ENCODE peak calls at places on chromosomes 1 and 21, in four cellular contexts. One of them, this sample, is unnamed.

GRCh38 chr1:8506447-8506846 is 188.5 kb downstream of the SLC45A1 start:
- DNase-seq in stomach: no peak
- DNase-seq in GM12864: no peak
- DNase-seq in neuronal stem cell: no peak
- DNase-seq in this sample: no peak

GRCh38 chr1:177830531-177830930 is 139.3 kb downstream of the SEC16B start:
- DNase-seq in stomach: no peak
- DNase-seq in neuronal stem cell: no peak
- DNase-seq in GM12864: no peak
- DNase-seq in this sample: no peak

GRCh38 chr21:41847066-41847804 is 31.9 kb downstream of the PRDM15 start:
- DNase-seq in neuronal stem cell: no peak
- DNase-seq in GM12864: no peak
- DNase-seq in stomach: no peak
- DNase-seq in this sample: no peak

GRCh38 chr1:51086496-51087271 is 15.3 kb upstream of the C1orf185 start:
- DNase-seq in neuronal stem cell: no peak
- DNase-seq in GM12864: no peak
- DNase-seq in stomach: no peak
- DNase-seq in this sample: no peak

GRCh38 chr1:90768826-90769225 is 51.7 kb upstream of the BARHL2 start:
- DNase-seq in GM12864: no peak
- DNase-seq in stomach: no peak
- DNase-seq in neuronal stem cell: no peak
- DNase-seq in this sample: no peak

GRCh38 chr1:246092136-246092535 is 414.9 kb downstream of the SMYD3 start:
- DNase-seq in GM12864: no peak
- DNase-seq in neuronal stem cell: no peak
- DNase-seq in stomach: no peak
- DNase-seq in this sample: no peak

GRCh38 chr1:66840929-66841328 is 39.9 kb upstream of the INSL5 start:
- DNase-seq in stomach: no peak
- DNase-seq in neuronal stem cell: no peak
- DNase-seq in GM12864: no peak
- DNase-seq in this sample: no peak

GRCh38 chr1:162633327-162633762 is 1.1 kb downstream of the DDR2 start:
- DNase-seq in stomach: no peak
- DNase-seq in neuronal stem cell: no peak
- DNase-seq in GM12864: peak
- DNase-seq in this sample: no peak

GRCh38 chr1:10686404-10687040 is 109.9 kb downstream of the CASZ1 start:
- DNase-seq in neuronal stem cell: no peak
- DNase-seq in stomach: no peak
- DNase-seq in GM12864: no peak
- DNase-seq in this sample: no peak

DNA sequence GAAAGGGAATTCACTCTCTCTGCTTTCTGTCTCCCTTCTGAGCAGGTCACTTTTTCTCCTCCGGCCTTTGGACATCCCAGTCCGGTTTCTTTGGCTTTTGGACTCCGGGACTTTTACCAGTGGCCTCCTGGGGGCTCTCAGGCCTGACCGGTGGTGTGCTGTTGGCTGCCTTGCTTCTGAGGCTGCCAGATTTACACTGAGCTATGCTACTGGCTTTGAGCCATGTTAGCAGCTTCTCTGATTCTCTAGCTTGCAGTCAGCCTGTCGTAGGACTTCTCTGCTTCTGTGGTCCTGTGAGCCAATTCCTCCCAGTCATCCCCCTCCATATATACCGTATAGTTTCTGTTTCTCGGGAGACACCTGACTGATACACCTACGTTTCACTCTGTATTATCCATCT is 178.3 kb downstream of the RYR2 start:
- DNase-seq in neuronal stem cell: no peak
- DNase-seq in stomach: no peak
- DNase-seq in GM12864: no peak
- DNase-seq in this sample: no peak
- H3K4me3 ChIP-seq in neuronal stem cell: no peak
- H3K4me3 ChIP-seq in stomach: no peak
- H3K4me3 ChIP-seq in GM12864: no peak
- H3K4me3 ChIP-seq in this sample: no peak

DNA sequence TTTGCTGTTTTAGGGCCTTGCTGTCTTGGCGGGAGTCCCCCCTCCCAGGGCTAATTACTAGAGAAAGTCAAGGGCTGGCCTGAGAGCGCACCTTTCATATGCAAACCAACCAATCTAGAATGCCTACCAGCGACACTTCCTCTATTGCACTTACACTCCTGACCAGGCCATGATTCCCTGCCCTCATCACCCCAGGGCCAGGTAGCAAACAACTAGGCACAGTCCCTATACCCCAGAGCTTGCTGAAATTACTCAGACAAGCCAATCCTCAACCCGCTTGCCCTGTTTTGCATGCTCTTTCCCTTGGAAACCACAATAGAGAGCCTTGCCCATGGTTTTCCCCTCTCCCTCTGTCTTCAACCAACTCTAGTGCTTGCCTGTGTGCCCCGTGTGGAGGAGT is 70.3 kb downstream of the URB2 start:
- DNase-seq in stomach: no peak
- DNase-seq in GM12864: no peak
- DNase-seq in neuronal stem cell: no peak
- DNase-seq in this sample: no peak
- H3K4me3 ChIP-seq in stomach: no peak
- H3K4me3 ChIP-seq in GM12864: no peak
- H3K4me3 ChIP-seq in neuronal stem cell: no peak
- H3K4me3 ChIP-seq in this sample: no peak

GRCh38 chr21:45111703-45112102 is 37.3 kb downstream of the ADARB1 start:
- DNase-seq in stomach: no peak
- DNase-seq in neuronal stem cell: no peak
- DNase-seq in GM12864: no peak
- DNase-seq in this sample: no peak
- H3K4me3 ChIP-seq in stomach: no peak
- H3K4me3 ChIP-seq in neuronal stem cell: no peak
- H3K4me3 ChIP-seq in GM12864: peak
- H3K4me3 ChIP-seq in this sample: no peak

GRCh38 chr1:27518808-27519207 is 28.8 kb upstream of the WASF2 start:
- DNase-seq in GM12864: no peak
- DNase-seq in stomach: no peak
- DNase-seq in neuronal stem cell: no peak
- DNase-seq in this sample: no peak

GRCh38 chr1:27520651-27521050 is 30.7 kb upstream of the WASF2 start:
- DNase-seq in neuronal stem cell: no peak
- DNase-seq in GM12864: no peak
- DNase-seq in stomach: no peak
- DNase-seq in this sample: no peak

GRCh38 chr1:27521336-27522147 is 31.6 kb upstream of the WASF2 start:
- DNase-seq in stomach: no peak
- DNase-seq in neuronal stem cell: no peak
- DNase-seq in GM12864: no peak
- DNase-seq in this sample: no peak

GRCh38 chr1:27517907-27518718 is 28.1 kb upstream of the WASF2 start:
- DNase-seq in neuronal stem cell: no peak
- DNase-seq in GM12864: no peak
- DNase-seq in stomach: peak
- DNase-seq in this sample: no peak

DNA sequence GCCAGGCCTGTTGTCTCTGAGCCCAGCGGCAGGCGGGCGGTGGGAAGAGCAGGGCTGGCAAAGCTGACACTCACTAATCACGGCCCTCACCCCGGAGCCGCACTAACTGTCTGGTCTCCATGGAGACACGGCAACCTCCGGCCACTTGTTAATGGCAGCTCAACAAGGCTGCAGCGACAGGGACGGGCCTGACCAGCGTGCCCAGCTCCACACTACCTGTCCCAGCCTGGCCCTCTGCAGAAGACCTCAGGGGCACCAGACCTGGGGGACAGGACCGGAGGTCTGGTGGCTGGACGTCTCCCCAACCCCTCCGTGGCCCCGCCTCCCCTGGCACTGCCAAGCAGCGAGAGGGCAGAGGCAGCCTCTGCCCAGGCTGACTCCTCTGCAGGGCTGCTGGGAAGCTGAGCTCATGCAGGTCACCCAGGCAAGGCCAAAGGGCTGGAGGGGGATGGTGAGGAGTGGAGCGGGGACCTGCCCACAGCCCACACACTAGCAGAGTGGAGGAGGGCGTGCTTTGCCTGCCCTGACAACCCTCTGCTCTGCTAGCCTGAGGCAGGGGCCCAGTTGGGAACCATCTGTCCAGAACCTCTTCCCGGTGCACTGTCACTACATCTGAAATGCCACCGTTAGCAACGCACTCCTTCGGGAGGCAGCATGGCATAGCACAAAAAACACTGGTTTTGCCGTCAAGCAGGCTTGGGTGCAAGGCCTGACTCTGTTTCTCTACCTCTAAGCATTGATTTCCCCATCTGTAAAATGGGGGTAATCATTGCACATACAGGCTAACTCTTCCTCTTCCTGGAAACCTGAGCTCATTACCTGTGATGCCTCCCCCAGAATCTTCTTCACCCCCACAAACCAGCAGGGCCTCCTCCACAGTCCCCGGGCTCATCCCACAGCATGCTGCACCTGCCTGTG is 29.6 kb upstream of the WASF2 start:
- DNase-seq in stomach: no peak
- DNase-seq in neuronal stem cell: no peak
- DNase-seq in GM12864: no peak
- DNase-seq in this sample: no peak
- H3K4me3 ChIP-seq in stomach: no peak
- H3K4me3 ChIP-seq in neuronal stem cell: no peak
- H3K4me3 ChIP-seq in GM12864: no peak
- H3K4me3 ChIP-seq in this sample: no peak

GRCh38 chr1:2407991-2408275 is 4.4 kb downstream of the PEX10 start:
- DNase-seq in stomach: no peak
- DNase-seq in GM12864: no peak
- DNase-seq in neuronal stem cell: no peak
- DNase-seq in this sample: no peak
- H3K4me3 ChIP-seq in stomach: no peak
- H3K4me3 ChIP-seq in GM12864: no peak
- H3K4me3 ChIP-seq in neuronal stem cell: no peak
- H3K4me3 ChIP-seq in this sample: no peak

DNA sequence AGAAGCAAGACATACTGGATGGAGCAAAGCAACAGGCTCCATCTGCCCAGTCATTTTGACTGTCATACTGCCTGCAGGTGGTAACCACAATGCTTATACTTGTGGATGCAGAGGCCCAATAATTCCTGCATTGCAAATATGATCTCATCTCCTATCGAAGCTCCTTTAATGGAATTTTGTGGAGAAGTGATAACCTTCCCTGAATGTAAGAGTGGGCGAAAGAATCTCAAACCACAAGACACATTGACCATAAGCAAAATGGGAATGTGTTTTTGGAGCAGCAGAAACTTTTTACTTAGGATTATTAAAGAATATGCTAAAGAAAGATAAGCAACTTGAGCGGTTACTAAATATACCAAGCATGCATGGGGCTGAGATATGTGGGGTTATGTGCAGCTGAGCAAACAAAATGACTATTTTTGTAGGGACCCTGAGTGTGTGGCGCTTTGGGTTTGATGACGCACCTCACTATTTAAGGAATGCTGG is 77.4 kb upstream of the BACH1 start:
- DNase-seq in GM12864: no peak
- DNase-seq in neuronal stem cell: no peak
- DNase-seq in stomach: no peak
- DNase-seq in this sample: no peak
- H3K4me3 ChIP-seq in GM12864: no peak
- H3K4me3 ChIP-seq in neuronal stem cell: no peak
- H3K4me3 ChIP-seq in stomach: no peak
- H3K4me3 ChIP-seq in this sample: no peak

This sample was measured in HAP-1.